ENCODE peak calls at places on chromosomes 3 and 15, in nine cellular contexts. H is CD8-positive, alpha-beta T cell; U is dorsolateral prefrontal cortex; J is lung; N is lower lobe of right lung; F is stomach; V is spleen; K is fibroblast of pulmonary artery; L is body of pancreas. P is an unnamed sample.

GRCh38 chr3:18086078-18086477 is 339.1 kb downstream of the SATB1 start:
- DNase-seq in H (no peak), U (no peak), J (no peak), N (no peak), F (no peak), V (no peak), K (no peak), L (no peak), P (no peak)

GRCh38 chr3:71893120-71893519 is 108.2 kb upstream of the PROK2 start:
- DNase-seq in H (no peak), U (peak), J (no peak), N (no peak), F (no peak), V (no peak), K (no peak), L (peak), P (no peak)

GRCh38 chr3:123072152-123072551 is 5.3 kb downstream of the PDIA5 start:
- DNase-seq in H (no peak), U (no peak), J (no peak), N (no peak), F (peak), V (no peak), K (peak), L (peak), P (no peak)

GRCh38 chr3:56878046-56878445 is 76.3 kb upstream of the ARHGEF3 start:
- DNase-seq in H (no peak), U (peak), J (no peak), N (no peak), F (no peak), V (no peak), K (peak), L (no peak), P (no peak)

GRCh38 chr3:24679429-24679828 is 184.8 kb upstream of the THRB start:
- DNase-seq in H (no peak), U (no peak), J (no peak), N (no peak), F (no peak), V (no peak), K (no peak), L (no peak), P (no peak)

GRCh38 chr3:164332856-164333802 is 745.2 kb downstream of the SI start:
- DNase-seq in H (no peak), U (no peak), J (no peak), N (no peak), F (no peak), V (no peak), K (no peak), L (no peak), P (no peak)

GRCh38 chr3:177787279-177788041 is 590.2 kb upstream of the TBL1XR1 start:
- DNase-seq in H (no peak), U (no peak), J (no peak), N (no peak), F (no peak), V (no peak), K (no peak), L (no peak), P (no peak)

GRCh38 chr3:184272269-184272668 is 3.6 kb upstream of the ECE2 start:
- DNase-seq in H (no peak), U (no peak), J (no peak), N (no peak), F (no peak), V (no peak), K (no peak), L (no peak), P (no peak)

GRCh38 chr3:140187648-140188221 is 252.8 kb downstream of the CLSTN2 start:
- DNase-seq in H (no peak), U (no peak), J (no peak), N (no peak), F (no peak), V (no peak), K (no peak), L (no peak), P (no peak)

GRCh38 chr15:67080900-67081431 is 15.6 kb downstream of the SMAD3 start:
- DNase-seq in H (no peak), U (peak), J (peak), N (peak), F (no peak), V (peak), K (peak), L (no peak), P (peak)
- TF ChIP-seq CTCF in H (no peak), U (no peak), J (no peak), N (peak), F (no peak), V (peak), K (no peak), L (no peak), P (no peak)

DNA sequence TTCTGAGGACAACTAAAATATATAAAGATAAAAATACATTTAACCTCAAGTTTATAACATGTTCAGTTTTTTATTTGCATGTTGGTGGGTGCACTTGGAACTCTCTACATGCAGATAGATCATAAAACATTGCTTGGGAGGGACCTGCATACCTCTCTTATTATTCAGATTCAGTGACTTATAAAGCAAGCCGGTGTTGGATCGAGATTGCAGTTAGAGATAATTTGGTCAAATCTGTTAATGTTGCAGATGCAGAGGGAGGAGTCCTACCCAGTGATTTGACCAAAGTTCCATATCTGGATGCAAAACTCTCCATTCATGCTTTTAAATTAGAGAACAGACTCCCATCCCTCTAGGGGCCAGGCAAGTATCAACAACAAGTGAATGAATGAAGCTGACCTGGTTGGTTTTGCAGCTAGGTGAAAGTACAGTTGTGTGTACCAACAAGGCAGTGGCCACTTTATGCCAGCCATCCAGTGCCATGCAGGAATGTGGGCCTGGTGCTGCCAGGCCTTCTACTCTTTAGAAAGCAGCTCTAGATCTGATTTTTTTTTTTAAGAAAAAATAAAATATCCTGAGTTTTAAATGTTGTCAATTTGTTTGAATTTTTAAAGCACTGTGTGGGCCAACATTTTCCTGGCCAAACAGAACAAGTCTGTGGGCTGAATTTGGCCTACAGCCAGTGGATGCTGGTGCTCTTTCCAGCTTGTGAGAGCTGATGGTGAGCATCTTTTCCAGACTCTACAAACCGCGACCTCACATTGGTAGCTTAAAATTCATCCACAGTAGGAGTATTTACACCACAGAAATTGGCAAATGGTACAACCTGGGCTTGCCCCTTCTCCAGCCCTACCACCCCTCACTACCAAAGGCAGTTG is 12.3 kb downstream of the CDIN1 start:
- DNase-seq in H (no peak), U (peak), J (no peak), N (no peak), F (no peak), V (no peak), K (peak), L (peak), P (no peak)
- TF ChIP-seq CTCF in H (no peak), U (no peak), J (no peak), N (no peak), F (no peak), V (no peak), K (no peak), L (no peak), P (no peak)

DNA sequence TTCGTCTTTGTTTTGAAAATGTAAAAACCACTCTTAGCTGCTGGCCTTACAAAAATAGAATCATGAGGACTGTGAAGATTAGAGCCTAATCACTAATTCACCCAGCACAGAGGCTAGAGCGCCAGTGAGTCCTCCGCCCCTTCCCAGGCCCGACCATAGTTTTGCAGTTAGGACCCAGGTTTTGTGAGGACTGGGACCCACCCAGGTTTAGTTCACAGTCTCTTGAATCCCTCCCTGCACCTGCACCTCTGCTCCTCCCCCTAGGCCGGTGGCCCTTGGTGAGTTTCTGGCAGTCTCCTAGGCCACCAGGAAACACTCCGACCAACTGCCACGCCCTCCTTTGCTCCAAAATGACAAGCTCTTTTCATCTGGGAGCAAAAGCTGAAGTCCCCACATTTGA is 136.0 kb upstream of the CCDC54 start:
- DNase-seq in H (no peak), U (no peak), J (peak), N (peak), F (peak), V (peak), K (peak), L (peak), P (peak)
- TF ChIP-seq CTCF in H (no peak), U (peak), J (no peak), N (no peak), F (no peak), V (no peak), K (no peak), L (no peak), P (no peak)

GRCh38 chr3:128650096-128651050 is at the start of gene RPN1:
- DNase-seq in H (peak), U (peak), J (peak), N (peak), F (peak), V (peak), K (peak), L (peak), P (peak)
- TF ChIP-seq CTCF in H (no peak), U (peak), J (no peak), N (no peak), F (no peak), V (no peak), K (no peak), L (no peak), P (no peak)

GRCh38 chr15:64690578-64691296 is 84.7 kb downstream of the RBPMS2 start:
- DNase-seq in H (no peak), U (no peak), J (no peak), N (no peak), F (no peak), V (peak), K (no peak), L (no peak), P (no peak)
- TF ChIP-seq CTCF in H (no peak), U (no peak), J (no peak), N (no peak), F (peak), V (no peak), K (peak), L (no peak), P (no peak)

DNA sequence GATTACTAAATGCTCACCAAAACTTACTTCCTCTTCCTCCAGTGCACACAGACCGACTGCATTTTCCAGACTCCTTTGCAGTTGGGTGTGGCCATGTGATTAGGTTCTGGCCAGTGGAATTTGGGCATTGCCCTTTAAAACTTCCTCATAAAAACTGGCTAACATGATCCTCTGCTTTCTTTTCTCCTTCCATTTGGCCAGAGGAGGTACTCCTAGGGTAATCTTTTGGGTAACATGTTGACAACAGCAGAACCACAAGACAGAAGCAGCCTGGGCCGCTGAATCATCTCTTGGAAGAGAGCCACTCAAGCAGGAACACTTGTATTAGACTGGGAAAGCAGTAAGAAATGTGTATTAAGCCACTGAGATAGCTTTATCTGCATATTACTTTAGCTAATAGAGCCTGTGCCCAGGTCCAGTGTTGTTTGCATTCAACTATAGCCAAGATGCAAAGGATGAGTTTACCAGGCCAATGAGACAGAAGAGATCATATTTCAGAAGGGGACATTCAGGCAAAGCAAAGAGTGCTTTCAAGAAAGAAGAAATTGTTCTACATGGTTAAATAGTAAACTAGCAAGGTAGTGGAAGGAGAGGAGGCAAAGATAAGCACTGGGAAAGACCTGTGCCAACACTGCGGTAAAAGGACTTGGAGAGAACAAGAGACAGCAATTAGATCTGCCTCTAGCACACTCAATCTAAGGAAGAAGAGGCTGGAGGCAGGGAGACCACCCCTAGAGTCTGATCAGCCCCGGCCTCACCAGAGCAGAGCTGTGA is 79.8 kb downstream of the PLCH1 start:
- DNase-seq in H (no peak), U (peak), J (peak), N (no peak), F (peak), V (no peak), K (peak), L (peak), P (no peak)
- TF ChIP-seq CTCF in H (no peak), U (no peak), J (no peak), N (no peak), F (no peak), V (no peak), K (no peak), L (no peak), P (no peak)

GRCh38 chr15:25694238-25694584 is 168.9 kb downstream of the ATP10A start:
- DNase-seq in H (no peak), U (no peak), J (no peak), N (no peak), F (no peak), V (peak), K (no peak), L (no peak), P (no peak)
- TF ChIP-seq CTCF in H (no peak), U (no peak), J (no peak), N (no peak), F (no peak), V (no peak), K (no peak), L (no peak), P (no peak)

DNA sequence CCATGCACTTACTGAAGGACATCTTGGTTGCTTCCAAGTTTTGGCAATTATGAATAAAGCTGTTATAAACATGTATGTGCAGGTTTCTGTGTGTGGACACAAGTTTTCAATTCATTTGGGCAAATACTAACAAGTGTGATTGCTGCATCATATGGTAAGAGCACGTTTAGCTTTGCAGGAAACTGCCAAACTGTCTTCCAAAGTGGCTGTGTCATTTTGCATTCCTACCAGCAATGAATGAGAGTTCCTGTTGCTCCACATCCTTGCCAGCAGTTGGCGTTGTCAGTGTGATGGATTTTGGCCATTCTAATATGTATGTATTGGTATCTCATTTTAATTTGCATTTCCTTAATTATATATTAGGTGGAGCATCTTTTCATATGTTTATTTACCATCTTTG is 280.1 kb downstream of the SV2B start:
- DNase-seq in H (no peak), U (no peak), J (no peak), N (no peak), F (no peak), V (no peak), K (no peak), L (no peak), P (no peak)
- TF ChIP-seq CTCF in H (no peak), U (no peak), J (no peak), N (no peak), F (no peak), V (no peak), K (no peak), L (no peak), P (no peak)

GRCh38 chr15:77819841-77820728 is 187.4 kb upstream of the LINGO1 start:
- DNase-seq in H (no peak), U (no peak), J (no peak), N (no peak), F (no peak), V (no peak), K (no peak), L (peak), P (peak)
- TF ChIP-seq CTCF in H (no peak), U (no peak), J (no peak), N (no peak), F (no peak), V (no peak), K (no peak), L (no peak), P (no peak)